ENCODE peak calls at places on chromosomes 16 and 17, in four cellular contexts. One of them, this sample, is unnamed.

GRCh38 chr17:5630434-5630833 is 46.1 kb upstream of the NLRP1 start:
- DNase-seq in neural progenitor cell: no peak
- DNase-seq in PC-9: no peak
- DNase-seq in suprapubic skin: no peak
- DNase-seq in this sample: no peak

GRCh38 chr16:78022347-78022746 is at the start of gene CLEC3A:
- DNase-seq in neural progenitor cell: peak; percentile 31
- DNase-seq in suprapubic skin: no peak
- DNase-seq in PC-9: no peak
- DNase-seq in this sample: no peak

GRCh38 chr17:58375216-58375615 is 23.2 kb upstream of the SUPT4H1 start:
- DNase-seq in PC-9: no peak
- DNase-seq in suprapubic skin: no peak
- DNase-seq in neural progenitor cell: no peak
- DNase-seq in this sample: no peak

GRCh38 chr16:3509470-3509928 is 8.7 kb downstream of the CLUAP1 start:
- DNase-seq in PC-9: peak; percentile 89
- DNase-seq in neural progenitor cell: no peak
- DNase-seq in suprapubic skin: no peak
- DNase-seq in this sample: no peak

GRCh38 chr16:47158991-47159390 is 15.2 kb upstream of the NETO2 start:
- DNase-seq in suprapubic skin: no peak
- DNase-seq in neural progenitor cell: no peak
- DNase-seq in PC-9: no peak
- DNase-seq in this sample: no peak

GRCh38 chr17:51703364-51704341 is 443.3 kb downstream of the UTP18 start:
- DNase-seq in suprapubic skin: no peak
- DNase-seq in neural progenitor cell: no peak
- DNase-seq in PC-9: no peak
- DNase-seq in this sample: no peak

GRCh38 chr16:28112908-28113307 is 49.4 kb upstream of the GSG1L start:
- DNase-seq in suprapubic skin: no peak
- DNase-seq in neural progenitor cell: no peak
- DNase-seq in PC-9: no peak
- DNase-seq in this sample: no peak

GRCh38 chr17:74565116-74565515 is 2.2 kb downstream of the CD300H start:
- DNase-seq in PC-9: no peak
- DNase-seq in neural progenitor cell: no peak
- DNase-seq in suprapubic skin: no peak
- DNase-seq in this sample: no peak

GRCh38 chr17:73155410-73156165 is 9.2 kb upstream of the SSTR2 start:
- DNase-seq in PC-9: no peak
- DNase-seq in neural progenitor cell: peak; percentile 45
- DNase-seq in suprapubic skin: no peak
- DNase-seq in this sample: peak; percentile 52

GRCh38 chr17:78233678-78234077 is 2.2 kb downstream of the TMEM235 start:
- DNase-seq in PC-9: no peak
- DNase-seq in neural progenitor cell: no peak
- DNase-seq in suprapubic skin: no peak
- DNase-seq in this sample: no peak

GRCh38 chr17:64016248-64016784 is 4.1 kb downstream of the ICAM2 start:
- DNase-seq in neural progenitor cell: no peak
- DNase-seq in suprapubic skin: peak; percentile 23
- DNase-seq in PC-9: no peak
- DNase-seq in this sample: no peak

GRCh38 chr17:38561416-38562214 is 44.1 kb downstream of the SRCIN1 start:
- DNase-seq in suprapubic skin: no peak
- DNase-seq in PC-9: no peak
- DNase-seq in neural progenitor cell: peak; percentile 83
- DNase-seq in this sample: peak; percentile 70
- TF ChIP-seq CTCF in suprapubic skin: no peak
- TF ChIP-seq CTCF in PC-9: no peak
- TF ChIP-seq CTCF in neural progenitor cell: peak; percentile 46
- TF ChIP-seq CTCF in this sample: peak; percentile 17

DNA sequence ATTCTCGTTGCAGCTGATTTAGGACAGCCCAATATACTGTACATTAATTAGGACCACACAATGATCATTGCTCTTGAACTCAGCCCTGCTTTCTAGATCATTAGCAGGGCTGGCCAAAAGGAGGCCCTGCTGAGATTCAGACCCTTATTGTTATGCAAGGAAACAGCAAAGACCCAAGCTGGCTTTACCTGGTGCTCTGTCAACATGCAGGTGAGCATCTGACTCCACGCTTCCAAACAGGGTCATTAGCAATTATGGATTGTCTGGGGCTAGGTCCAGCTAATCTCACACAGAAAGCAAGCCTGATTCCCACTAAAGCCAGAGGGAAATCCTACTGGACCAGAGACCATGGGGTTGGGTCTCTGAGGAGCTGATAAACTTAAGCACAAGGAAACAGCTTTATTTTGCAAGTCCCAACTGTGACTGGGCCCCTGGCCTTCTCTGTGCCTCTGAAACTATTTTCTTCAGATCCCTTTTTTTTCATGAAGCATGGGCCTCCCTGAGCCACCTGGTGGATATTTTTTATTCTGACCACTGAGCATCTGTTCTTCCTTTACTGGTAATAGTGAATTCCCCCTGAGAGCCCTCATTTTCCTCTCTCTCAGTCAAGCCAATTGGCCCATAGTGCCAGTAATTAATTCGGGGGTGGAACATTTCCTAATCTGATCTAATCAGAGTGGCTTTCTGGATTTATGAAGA is 236.1 kb downstream of the GRIN2A start:
- DNase-seq in suprapubic skin: no peak
- DNase-seq in PC-9: no peak
- DNase-seq in neural progenitor cell: no peak
- DNase-seq in this sample: no peak
- TF ChIP-seq CTCF in suprapubic skin: no peak
- TF ChIP-seq CTCF in PC-9: no peak
- TF ChIP-seq CTCF in neural progenitor cell: no peak
- TF ChIP-seq CTCF in this sample: no peak

GRCh38 chr17:17784599-17785264 is 52.1 kb downstream of the SREBF1 start:
- DNase-seq in suprapubic skin: no peak
- DNase-seq in neural progenitor cell: peak; percentile 56
- DNase-seq in PC-9: no peak
- DNase-seq in this sample: no peak
- TF ChIP-seq CTCF in suprapubic skin: no peak
- TF ChIP-seq CTCF in neural progenitor cell: peak; percentile 19
- TF ChIP-seq CTCF in PC-9: peak; percentile 36
- TF ChIP-seq CTCF in this sample: no peak

GRCh38 chr17:42520540-42520951 is 15.5 kb upstream of the NAGLU start:
- DNase-seq in neural progenitor cell: peak; percentile 36
- DNase-seq in suprapubic skin: no peak
- DNase-seq in PC-9: no peak
- DNase-seq in this sample: peak; percentile 56
- TF ChIP-seq CTCF in neural progenitor cell: peak; percentile 49
- TF ChIP-seq CTCF in suprapubic skin: no peak
- TF ChIP-seq CTCF in PC-9: peak; percentile 40
- TF ChIP-seq CTCF in this sample: peak; percentile 38

GRCh38 chr16:14394834-14395233 is 235.2 kb downstream of the PARN start:
- DNase-seq in neural progenitor cell: no peak
- DNase-seq in PC-9: no peak
- DNase-seq in suprapubic skin: no peak
- DNase-seq in this sample: no peak
- TF ChIP-seq CTCF in neural progenitor cell: no peak
- TF ChIP-seq CTCF in PC-9: no peak
- TF ChIP-seq CTCF in suprapubic skin: no peak
- TF ChIP-seq CTCF in this sample: no peak

GRCh38 chr16:86318119-86318518 is 192.2 kb upstream of the FOXF1 start:
- DNase-seq in suprapubic skin: peak; percentile 8
- DNase-seq in neural progenitor cell: no peak
- DNase-seq in PC-9: no peak
- DNase-seq in this sample: no peak
- TF ChIP-seq CTCF in suprapubic skin: no peak
- TF ChIP-seq CTCF in neural progenitor cell: no peak
- TF ChIP-seq CTCF in PC-9: no peak
- TF ChIP-seq CTCF in this sample: no peak

GRCh38 chr17:69906306-69906705 is 168.7 kb upstream of the KCNJ16 start:
- DNase-seq in neural progenitor cell: no peak
- DNase-seq in suprapubic skin: no peak
- DNase-seq in PC-9: no peak
- DNase-seq in this sample: no peak

GRCh38 chr17:69898606-69899005 is 176.4 kb upstream of the KCNJ16 start:
- DNase-seq in suprapubic skin: no peak
- DNase-seq in PC-9: no peak
- DNase-seq in neural progenitor cell: no peak
- DNase-seq in this sample: no peak

GRCh38 chr17:69900101-69900500 is 174.9 kb upstream of the KCNJ16 start:
- DNase-seq in neural progenitor cell: no peak
- DNase-seq in suprapubic skin: no peak
- DNase-seq in PC-9: no peak
- DNase-seq in this sample: no peak

DNA sequence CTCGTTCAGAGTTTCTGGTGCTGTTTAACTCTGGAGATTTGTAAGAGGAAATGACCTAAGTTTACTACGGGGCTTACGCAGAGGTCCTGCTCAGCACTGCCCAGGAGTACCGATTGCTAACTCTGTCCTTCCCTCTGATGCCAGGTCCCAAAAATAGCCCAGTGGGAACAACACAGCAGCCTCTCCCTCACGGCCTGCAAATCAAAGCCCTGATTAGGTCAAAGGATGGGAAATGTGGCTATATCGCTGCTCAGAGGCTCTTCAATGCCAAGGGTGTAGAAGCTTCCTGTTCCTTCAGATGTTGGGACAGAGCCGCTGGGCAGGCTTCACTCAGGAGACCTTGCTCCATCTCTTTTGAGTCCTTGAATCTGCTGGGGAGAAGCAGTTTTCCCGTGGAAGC is 174.2 kb upstream of the KCNJ16 start:
- DNase-seq in neural progenitor cell: no peak
- DNase-seq in suprapubic skin: no peak
- DNase-seq in PC-9: no peak
- DNase-seq in this sample: no peak
- TF ChIP-seq CTCF in neural progenitor cell: no peak
- TF ChIP-seq CTCF in suprapubic skin: no peak
- TF ChIP-seq CTCF in PC-9: no peak
- TF ChIP-seq CTCF in this sample: no peak

GRCh38 chr16:24499193-24499814 is 40.1 kb upstream of the RBBP6 start:
- DNase-seq in PC-9: no peak
- DNase-seq in neural progenitor cell: peak; percentile 79
- DNase-seq in suprapubic skin: no peak
- DNase-seq in this sample: peak; percentile 53
- TF ChIP-seq CTCF in PC-9: peak; percentile 60
- TF ChIP-seq CTCF in neural progenitor cell: peak; percentile 82
- TF ChIP-seq CTCF in suprapubic skin: peak; percentile 5
- TF ChIP-seq CTCF in this sample: peak; percentile 49